ENCODE peak calls at places on chromosome 4, in five cellular contexts. O, T, S, I and M are unnamed samples.

GRCh38 chr4:102787096-102787867 is 26.5 kb upstream of the MANBA start:
- DNase-seq in I (no peak), T (no peak), O (no peak), S (peak; percentile 79), M (peak; percentile 44)

GRCh38 chr4:38180456-38180855 is 220.3 kb downstream of the PTTG2 start:
- DNase-seq in I (no peak), O (no peak), T (no peak), S (no peak), M (no peak)

GRCh38 chr4:155666701-155667537 is at the start of gene GUCY1A1:
- DNase-seq in O (peak; percentile 12), S (peak; percentile 7), I (peak; percentile 60), T (peak; percentile 66), M (peak; percentile 37)

GRCh38 chr4:25098964-25099843 is 61.0 kb downstream of the SEPSECS start:
- DNase-seq in I (no peak), S (peak; percentile 80), T (no peak), O (peak; percentile 89), M (peak; percentile 86)

GRCh38 chr4:141131738-141132688 is 1.3 kb downstream of the RNF150 start:
- DNase-seq in T (peak; percentile 25), I (peak; percentile 31), O (peak; percentile 54), S (no peak), M (no peak)

GRCh38 chr4:185395255-185395955 is at the start of gene LRP2BP:
- DNase-seq in S (peak; percentile 97), T (peak; percentile 31), I (no peak), O (no peak), M (peak; percentile 84)

GRCh38 chr4:45215976-45216542 is 489.7 kb upstream of the GNPDA2 start:
- DNase-seq in O (no peak), I (no peak), S (no peak), T (no peak), M (no peak)

GRCh38 chr4:139797287-139797686 is 131.7 kb downstream of the MGST2 start:
- DNase-seq in S (no peak), T (no peak), I (no peak), O (no peak), M (no peak)

GRCh38 chr4:83771113-83771705 is 235.3 kb downstream of the GPAT3 start:
- DNase-seq in O (no peak), S (peak; percentile 65), T (peak; percentile 23), I (peak; percentile 33), M (peak; percentile 71)

GRCh38 chr4:48642421-48643144 is 137.5 kb downstream of the FRYL start:
- DNase-seq in O (no peak), I (no peak), T (no peak), S (peak; percentile 50), M (no peak)

GRCh38 chr4:153241970-153242847 is 38.0 kb downstream of the TRIM2 start:
- DNase-seq in T (no peak), S (no peak), I (no peak), O (no peak), M (no peak)

GRCh38 chr4:121138014-121138413 is 26.1 kb downstream of the TNIP3 start:
- DNase-seq in O (no peak), I (no peak), T (no peak), S (no peak), M (no peak)

GRCh38 chr4:27020203-27020602 is 159.6 kb downstream of the STIM2 start:
- DNase-seq in O (no peak), S (no peak), T (no peak), I (no peak), M (no peak)

GRCh38 chr4:170675568-170676262 is 586.0 kb upstream of the AADAT start:
- DNase-seq in S (peak; percentile 18), I (no peak), O (no peak), T (no peak), M (peak; percentile 22)

GRCh38 chr4:189785257-189785656 is 155.4 kb upstream of the FRG1 start:
- DNase-seq in I (no peak), S (no peak), T (no peak), O (no peak), M (no peak)

GRCh38 chr4:176238819-176239218 is 30.2 kb downstream of the ASB5 start:
- DNase-seq in S (peak; percentile 37), I (no peak), T (no peak), O (no peak), M (no peak)

GRCh38 chr4:188942606-188943005 is 803.4 kb downstream of the TRIML1 start:
- DNase-seq in S (no peak), I (no peak), O (no peak), T (no peak), M (no peak)

GRCh38 chr4:186887211-186887785 is 163.6 kb upstream of the FAT1 start:
- DNase-seq in S (no peak), T (no peak), O (no peak), I (no peak), M (peak; percentile 18)

GRCh38 chr4:182192511-182193181 is 50.6 kb upstream of the TENM3 start:
- DNase-seq in O (no peak), S (peak; percentile 35), T (no peak), I (no peak), M (peak; percentile 48)

GRCh38 chr4:102037566-102037965 is 247.0 kb downstream of the BANK1 start:
- DNase-seq in O (no peak), S (no peak), T (peak; percentile 3), I (no peak), M (no peak)

GRCh38 chr4:590313-590841 is 14.3 kb upstream of the TMEM271 start:
- DNase-seq in O (no peak), I (no peak), S (no peak), T (no peak), M (no peak)

GRCh38 chr4:137519406-137519805 is 12.9 kb downstream of the PCDH18 start:
- DNase-seq in T (no peak), I (no peak), O (no peak), S (peak; percentile 74), M (peak; percentile 30)

GRCh38 chr4:143473334-143474126 is 40.0 kb upstream of the SMARCA5 start:
- DNase-seq in O (no peak), I (no peak), T (peak; percentile 31), S (no peak), M (no peak)

GRCh38 chr4:182560358-182560757 is 317.2 kb downstream of the TENM3 start:
- DNase-seq in T (no peak), O (no peak), S (no peak), I (no peak), M (no peak)

GRCh38 chr4:155889036-155889793 is 14.3 kb upstream of the TDO2 start:
- DNase-seq in T (no peak), O (peak; percentile 47), S (peak; percentile 96), I (no peak), M (peak; percentile 90)

GRCh38 chr4:7658297-7659204 is 223.8 kb upstream of the PSAPL1 start:
- DNase-seq in T (no peak), S (no peak), O (no peak), I (no peak), M (no peak)

GRCh38 chr4:36183232-36183631 is 61.1 kb downstream of the ARAP2 start:
- DNase-seq in T (peak; percentile 7), I (no peak), O (no peak), S (no peak), M (no peak)

GRCh38 chr4:36183665-36184393 is 60.5 kb downstream of the ARAP2 start:
- DNase-seq in S (no peak), O (no peak), T (no peak), I (no peak), M (no peak)

GRCh38 chr4:36189511-36190226 is 54.6 kb downstream of the ARAP2 start:
- DNase-seq in I (no peak), S (no peak), T (peak; percentile 30), O (no peak), M (no peak)

GRCh38 chr4:36192922-36193321 is 51.4 kb downstream of the ARAP2 start:
- DNase-seq in T (no peak), O (no peak), I (no peak), S (no peak), M (no peak)

GRCh38 chr4:36187723-36188333 is 56.5 kb downstream of the ARAP2 start:
- DNase-seq in S (peak; percentile 62), O (no peak), T (peak; percentile 7), I (no peak), M (peak; percentile 42)
- TF ChIP-seq CTCF in S (peak; percentile 68), O (peak; percentile 32), T (no peak), I (no peak), M (peak; percentile 91)

DNA sequence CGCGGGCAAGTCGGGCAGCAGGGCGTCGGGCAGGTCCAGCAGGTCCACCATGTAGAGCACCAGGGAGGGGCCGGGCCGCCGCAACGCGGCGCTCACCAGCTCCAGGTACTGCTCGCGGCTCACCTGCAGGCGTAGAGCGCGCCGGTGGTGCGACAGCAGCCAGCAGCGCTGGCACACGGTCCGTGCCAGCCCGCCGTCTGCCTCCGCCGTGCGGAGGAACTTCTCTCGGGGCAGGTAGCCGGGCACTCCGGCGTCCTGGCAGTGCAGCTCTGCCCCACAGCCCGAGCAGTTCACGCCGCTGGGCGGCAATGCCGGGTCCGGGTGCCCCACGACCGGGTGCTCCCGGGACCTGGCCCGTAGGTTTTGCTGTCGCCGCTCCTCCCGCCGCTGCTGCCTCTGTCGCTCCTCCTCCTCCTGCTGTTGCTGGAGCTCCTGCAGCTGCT is 507 bp downstream of the NOA1 start:
- DNase-seq in O (peak; percentile 51), S (no peak), I (peak; percentile 68), T (peak; percentile 70), M (peak; percentile 47)
- TF ChIP-seq CTCF in O (peak; percentile 17), S (no peak), I (no peak), T (no peak), M (no peak)

DNA sequence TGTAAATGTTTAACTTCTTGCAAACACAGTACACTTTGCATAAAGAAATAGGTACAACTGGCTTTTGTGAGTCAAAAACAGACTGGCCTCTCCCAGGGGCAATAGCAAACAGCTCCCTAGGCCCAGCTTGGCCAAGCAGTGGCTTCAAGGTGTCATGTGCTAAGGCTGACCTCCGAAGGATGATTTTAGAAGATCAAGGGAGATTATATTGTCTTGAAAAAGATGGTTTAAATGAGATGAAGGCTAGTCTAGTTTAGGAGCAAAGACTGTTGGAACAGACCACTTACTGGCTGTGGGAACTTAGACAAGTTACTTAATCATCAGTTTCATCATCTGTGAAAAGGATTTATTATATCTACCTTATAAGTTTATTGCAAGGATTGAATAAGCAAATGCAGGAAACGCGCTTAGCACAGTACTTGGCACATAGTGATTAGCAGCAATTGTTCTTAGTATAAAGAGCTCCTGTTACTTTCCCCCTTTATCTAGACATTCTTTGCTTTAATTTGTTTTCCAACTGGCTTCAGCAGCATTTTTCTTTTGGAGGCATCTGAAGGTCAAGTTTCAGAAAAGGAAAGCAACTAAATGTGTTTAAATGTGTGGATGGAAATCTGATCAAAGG is 17.2 kb downstream of the ANXA3 start:
- DNase-seq in O (no peak), T (no peak), S (peak; percentile 35), I (no peak), M (no peak)
- TF ChIP-seq CTCF in O (no peak), T (no peak), S (no peak), I (no peak), M (no peak)

DNA sequence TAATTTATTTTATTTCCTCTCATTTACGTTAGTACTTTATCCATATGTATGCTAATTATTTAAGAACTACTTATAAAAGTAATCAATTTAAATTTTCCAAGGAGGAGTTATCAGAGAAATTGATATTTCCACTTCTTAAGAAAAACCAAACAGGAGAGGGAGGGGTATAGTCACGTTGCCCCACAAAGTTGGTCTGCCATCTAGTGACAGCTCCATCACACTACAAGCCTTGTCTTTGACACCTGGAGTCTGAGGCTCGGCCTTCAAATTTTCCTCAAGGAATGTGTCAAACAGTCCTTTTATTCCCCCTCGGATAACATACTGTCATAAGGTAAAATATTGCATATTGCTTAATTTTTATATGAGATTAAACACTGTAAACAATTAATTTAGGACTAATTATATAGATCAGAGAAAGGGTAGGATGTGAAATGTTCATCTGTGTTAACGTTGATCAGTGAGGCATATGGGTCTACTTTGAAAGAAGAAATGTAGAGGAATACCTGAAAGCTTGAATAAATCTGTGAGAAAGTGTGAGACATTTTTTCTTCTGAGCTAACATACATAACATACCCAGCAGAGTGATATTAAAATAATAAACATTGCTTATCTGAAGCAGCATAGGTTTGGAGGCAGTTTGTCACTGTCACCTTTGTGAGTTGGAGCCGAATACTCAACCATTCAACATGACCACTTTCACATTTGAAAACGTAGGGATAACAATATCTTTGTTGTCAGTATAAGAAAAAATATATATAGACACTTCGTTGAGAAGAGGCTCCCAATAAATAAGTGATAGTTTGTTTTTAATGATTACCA is 114.4 kb downstream of the GLRA3 start:
- DNase-seq in O (peak; percentile 33), T (peak; percentile 44), I (no peak), S (peak; percentile 71), M (peak; percentile 73)
- TF ChIP-seq CTCF in O (peak; percentile 65), T (peak; percentile 42), I (peak; percentile 61), S (peak; percentile 93), M (peak; percentile 61)